ENCODE peak calls at places on chromosomes 3 and 15, in six cellular contexts. I is AG09309, L is anterior cingulate cortex, E is erythroblast, B is GM19239, V is right cardiac atrium. U is an unnamed sample.

GRCh38 chr3:107525954-107526305 is 3.2 kb downstream of the BBX start:
- DNase-seq in I (no peak), L (no peak), E (no peak), B (no peak), V (no peak), U (no peak)

GRCh38 chr15:80567721-80568157 is 127.4 kb upstream of the ABHD17C start:
- DNase-seq in I (peak), L (peak), E (peak), B (peak), V (no peak), U (peak)

GRCh38 chr15:95718441-95718840 is 612.1 kb upstream of the NR2F2 start:
- DNase-seq in I (no peak), L (no peak), E (no peak), B (no peak), V (peak), U (no peak)

GRCh38 chr3:186953011-186953487 is 22.7 kb downstream of the ST6GAL1 start:
- DNase-seq in I (no peak), L (no peak), E (no peak), B (no peak), V (no peak), U (no peak)

GRCh38 chr15:70853855-70854668 is at the start of gene LARP6:
- DNase-seq in I (no peak), L (peak), E (no peak), B (no peak), V (peak), U (peak)

GRCh38 chr3:186142556-186142955 is 33.7 kb upstream of the ETV5 start:
- DNase-seq in I (no peak), L (no peak), E (no peak), B (no peak), V (no peak), U (no peak)

GRCh38 chr3:72448858-72449257 is 399.4 kb downstream of the SHQ1 start:
- DNase-seq in I (no peak), L (no peak), E (peak), B (no peak), V (no peak), U (no peak)

GRCh38 chr3:117350386-117350785 is 640.8 kb downstream of the TUSC7 start:
- DNase-seq in I (no peak), L (no peak), E (no peak), B (no peak), V (no peak), U (no peak)

GRCh38 chr3:52315977-52316764 is at the start of gene DNAH1:
- DNase-seq in I (no peak), L (no peak), E (no peak), B (no peak), V (no peak), U (no peak)

GRCh38 chr3:24264748-24265158 is 229.9 kb downstream of the THRB start:
- DNase-seq in I (no peak), L (no peak), E (peak), B (peak), V (no peak), U (no peak)

U was measured in ecto neural progenitor cell.